ENCODE peak calls at places on chromosomes 11 and 22, in ten cellular contexts. Z is HFFc6, Y is kidney, Q is tibial artery, X is GM23338, R is PC-3, S is pancreas, P is A549, L is heart left ventricle, K is nephron progenitor cell. N is an unnamed sample.

GRCh38 chr22:29108137-29108536 is 35.3 kb downstream of the KREMEN1 start:
- DNase-seq in Z (peak; percentile 78), Y (no peak), Q (no peak), X (no peak), R (peak; percentile 74), S (no peak), P (peak; percentile 38), L (no peak), K (no peak), N (no peak)

GRCh38 chr11:40100204-40100603 is 1359.2 kb downstream of the LRRC4C start:
- DNase-seq in Z (no peak), Y (no peak), Q (no peak), X (peak; percentile 27), R (no peak), S (no peak), P (no peak), L (no peak), K (no peak), N (no peak)

GRCh38 chr11:117748771-117749540 is 48.1 kb downstream of the DSCAML1 start:
- DNase-seq in Z (no peak), Y (no peak), Q (no peak), X (no peak), R (no peak), S (no peak), P (no peak), L (no peak), K (no peak), N (no peak)

GRCh38 chr11:21865541-21865940 is 327.3 kb upstream of the ANO5 start:
- DNase-seq in Z (no peak), Y (no peak), Q (no peak), X (no peak), R (no peak), S (no peak), P (no peak), L (no peak), K (no peak), N (no peak)

GRCh38 chr11:85694385-85694980 is 8.5 kb upstream of the CCDC89 start:
- DNase-seq in Z (peak; percentile 60), Y (no peak), Q (no peak), X (peak; percentile 55), R (peak; percentile 87), S (no peak), P (peak; percentile 71), L (no peak), K (no peak), N (no peak)

GRCh38 chr11:70545626-70545945 is 147.3 kb downstream of the CTTN start:
- DNase-seq in Z (no peak), Y (peak; percentile 11), Q (no peak), X (no peak), R (peak; percentile 46), S (no peak), P (no peak), L (no peak), K (no peak), N (no peak)

GRCh38 chr11:131918663-131919062 is 548.2 kb downstream of the NTM start:
- DNase-seq in Z (no peak), Y (no peak), Q (no peak), X (no peak), R (no peak), S (no peak), P (no peak), L (no peak), K (no peak), N (no peak)

GRCh38 chr22:24965822-24966626 is 13.5 kb downstream of the KIAA1671 start:
- DNase-seq in Z (no peak), Y (peak; percentile 86), Q (no peak), X (no peak), R (peak; percentile 58), S (peak; percentile 91), P (peak; percentile 33), L (peak; percentile 45), K (no peak), N (no peak)

GRCh38 chr11:9711454-9712307 is 47.8 kb downstream of the SWAP70 start:
- DNase-seq in Z (no peak), Y (no peak), Q (no peak), X (peak; percentile 40), R (no peak), S (no peak), P (no peak), L (no peak), K (no peak), N (no peak)

GRCh38 chr11:30631148-30631547 is 45.0 kb upstream of the MPPED2 start:
- DNase-seq in Z (no peak), Y (no peak), Q (no peak), X (no peak), R (no peak), S (no peak), P (no peak), L (no peak), K (no peak), N (no peak)

GRCh38 chr22:17802822-17803221 is 28.6 kb upstream of the BID start:
- DNase-seq in Z (no peak), Y (no peak), Q (no peak), X (no peak), R (no peak), S (no peak), P (no peak), L (no peak), K (no peak), N (no peak)

GRCh38 chr11:68052137-68052873 is 13.5 kb downstream of the TCIRG1 start:
- DNase-seq in Z (no peak), Y (no peak), Q (no peak), X (no peak), R (no peak), S (no peak), P (no peak), L (no peak), K (no peak), N (no peak)

DNA sequence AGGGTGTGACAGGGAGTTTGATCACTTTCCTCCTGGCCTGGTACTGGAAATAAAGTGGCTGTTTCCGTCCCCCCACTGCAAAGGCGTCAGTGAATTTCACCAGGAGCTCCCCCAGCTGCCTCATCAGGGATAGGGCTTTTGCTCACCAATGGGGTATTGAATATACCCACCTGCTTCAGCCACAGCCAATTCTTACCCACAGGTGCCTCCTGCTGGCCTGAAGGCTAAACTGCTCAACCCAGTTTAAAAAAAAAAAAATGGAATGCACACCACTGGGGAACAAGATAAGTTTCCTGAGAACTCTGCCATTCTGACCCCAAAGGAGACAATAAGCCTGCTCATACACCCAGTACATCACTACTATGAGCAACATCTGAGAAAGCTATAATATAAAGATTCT is 65.3 kb upstream of the MS4A8 start:
- DNase-seq in Z (no peak), Y (no peak), Q (no peak), X (peak; percentile 74), R (peak; percentile 32), S (no peak), P (no peak), L (no peak), K (peak; percentile 15), N (no peak)
- TF ChIP-seq CTCF in Z (peak; percentile 33), Y (peak; percentile 19), Q (no peak), X (peak; percentile 74), R (peak; percentile 63), S (no peak), P (no peak), L (no peak), K (peak; percentile 41), N (no peak)

GRCh38 chr11:90635886-90636285 is 413.0 kb upstream of the CHORDC1 start:
- DNase-seq in Z (no peak), Y (no peak), Q (no peak), X (no peak), R (no peak), S (no peak), P (no peak), L (no peak), K (no peak), N (no peak)

GRCh38 chr11:90635145-90635544 is 412.3 kb upstream of the CHORDC1 start:
- DNase-seq in Z (no peak), Y (no peak), Q (no peak), X (no peak), R (no peak), S (no peak), P (no peak), L (no peak), K (no peak), N (no peak)

DNA sequence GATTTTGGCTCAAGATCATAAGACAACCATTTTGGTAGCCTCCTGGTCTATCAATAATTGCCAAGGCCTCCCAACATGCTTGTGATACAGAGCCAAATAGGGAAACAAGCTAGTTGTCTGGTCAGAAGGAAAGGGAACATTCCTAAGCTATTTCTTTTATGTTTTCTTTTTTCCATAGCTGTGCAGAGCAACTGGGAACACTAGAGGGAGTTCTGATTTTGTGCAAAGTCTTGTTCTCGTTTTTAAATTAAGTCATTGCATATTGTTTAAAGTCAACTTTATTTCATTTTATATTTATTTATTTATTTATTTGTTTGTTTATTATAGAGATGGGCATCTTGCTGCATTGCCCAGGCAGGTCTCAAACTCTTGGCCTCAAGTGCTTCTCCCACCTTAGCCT is 416.8 kb upstream of the CHORDC1 start:
- DNase-seq in Z (no peak), Y (no peak), Q (no peak), X (peak; percentile 38), R (peak; percentile 56), S (no peak), P (peak; percentile 1), L (no peak), K (no peak), N (no peak)
- TF ChIP-seq CTCF in Z (peak; percentile 37), Y (no peak), Q (no peak), X (peak; percentile 54), R (peak; percentile 65), S (no peak), P (peak; percentile 24), L (no peak), K (peak; percentile 41), N (no peak)

GRCh38 chr11:2409701-2410468 is 9.3 kb downstream of the TSSC4 start:
- DNase-seq in Z (no peak), Y (no peak), Q (no peak), X (no peak), R (no peak), S (no peak), P (no peak), L (no peak), K (peak; percentile 66), N (no peak)

GRCh38 chr11:2413735-2414579 is 13.4 kb downstream of the TSSC4 start:
- DNase-seq in Z (no peak), Y (no peak), Q (no peak), X (peak; percentile 44), R (no peak), S (peak; percentile 74), P (no peak), L (no peak), K (no peak), N (no peak)

GRCh38 chr11:2412323-2412722 is 11.8 kb downstream of the TSSC4 start:
- DNase-seq in Z (no peak), Y (no peak), Q (no peak), X (no peak), R (no peak), S (no peak), P (no peak), L (no peak), K (no peak), N (no peak)

GRCh38 chr11:2410616-2411015 is 10.1 kb downstream of the TSSC4 start:
- DNase-seq in Z (no peak), Y (no peak), Q (no peak), X (no peak), R (no peak), S (no peak), P (no peak), L (no peak), K (no peak), N (no peak)

GRCh38 chr11:2411446-2412305 is 11.1 kb downstream of the TSSC4 start:
- DNase-seq in Z (no peak), Y (no peak), Q (no peak), X (no peak), R (no peak), S (no peak), P (no peak), L (no peak), K (no peak), N (no peak)
- TF ChIP-seq CTCF in Z (no peak), Y (no peak), Q (no peak), X (no peak), R (no peak), S (no peak), P (no peak), L (no peak), K (no peak), N (no peak)

GRCh38 chr11:111463276-111463675 is 48.9 kb downstream of the BTG4 start:
- DNase-seq in Z (no peak), Y (no peak), Q (no peak), X (no peak), R (no peak), S (no peak), P (no peak), L (no peak), K (no peak), N (no peak)
- TF ChIP-seq CTCF in Z (no peak), Y (no peak), Q (no peak), X (no peak), R (no peak), S (no peak), P (no peak), L (no peak), K (no peak), N (no peak)

N was measured in CD4-positive, alpha-beta T cell.